ENCODE peak calls at places on chromosomes 1 and 21, in nine cellular contexts. S, O, J, N, Y, U, T, R and I are unnamed samples.

GRCh38 chr1:184101116-184101515 is 49.6 kb downstream of the TSEN15 start:
- DNase-seq in S (no peak), O (no peak), J (no peak), N (no peak), Y (no peak), U (no peak), T (no peak), R (no peak), I (no peak)

GRCh38 chr1:72283204-72284083 is 1.1 kb upstream of the NEGR1 start:
- DNase-seq in S (peak), O (peak), J (peak), N (peak), Y (peak), U (no peak), T (peak), R (peak), I (peak)

GRCh38 chr1:214473392-214473791 is 78.0 kb downstream of the PTPN14 start:
- DNase-seq in S (no peak), O (no peak), J (no peak), N (no peak), Y (peak), U (no peak), T (no peak), R (no peak), I (no peak)

GRCh38 chr1:6600410-6601048 is 2.1 kb downstream of the KLHL21 start:
- DNase-seq in S (no peak), O (no peak), J (no peak), N (no peak), Y (no peak), U (no peak), T (no peak), R (no peak), I (peak)

GRCh38 chr1:230836801-230837200 is 31.5 kb downstream of the C1orf198 start:
- DNase-seq in S (no peak), O (no peak), J (no peak), N (no peak), Y (no peak), U (no peak), T (no peak), R (no peak), I (no peak)

GRCh38 chr1:9284061-9284460 is 8.6 kb upstream of the SPSB1 start:
- DNase-seq in S (no peak), O (no peak), J (no peak), N (peak), Y (no peak), U (no peak), T (no peak), R (no peak), I (no peak)

GRCh38 chr1:35264861-35265260 is 3.6 kb upstream of the ZMYM4 start:
- DNase-seq in S (no peak), O (no peak), J (peak), N (no peak), Y (peak), U (no peak), T (peak), R (peak), I (peak)

GRCh38 chr1:115596080-115596795 is 45.5 kb upstream of the VANGL1 start:
- DNase-seq in S (no peak), O (no peak), J (no peak), N (peak), Y (no peak), U (no peak), T (peak), R (no peak), I (peak)

GRCh38 chr21:36171741-36172331 is 15.2 kb downstream of the DOP1B start:
- DNase-seq in S (no peak), O (no peak), J (no peak), N (no peak), Y (no peak), U (no peak), T (no peak), R (peak), I (no peak)